ENCODE peak calls at places on chromosome 15, in seven cellular contexts. U is spleen, S is nephron progenitor cell, H is keratinocyte, F is progenitor cell of endocrine pancreas, N is AG09309, E is fibroblast of pulmonary artery. V is an unnamed sample.

GRCh38 chr15:35751421-35752133 is 205.6 kb upstream of the DPH6 start:
- DNase-seq in U (no peak), S (peak; percentile 85), H (no peak), F (peak; percentile 58), N (peak; percentile 28), E (peak; percentile 88), V (peak; percentile 40)

GRCh38 chr15:99108993-99109392 is 4.1 kb downstream of the SYNM start:
- DNase-seq in U (no peak), S (no peak), H (no peak), F (no peak), N (no peak), E (no peak), V (no peak)

GRCh38 chr15:45307230-45307924 is 55.3 kb downstream of the SLC28A2 start:
- DNase-seq in U (no peak), S (no peak), H (no peak), F (no peak), N (peak; percentile 27), E (peak; percentile 67), V (no peak)

GRCh38 chr15:80823995-80824394 is 44.8 kb downstream of the CEMIP start:
- DNase-seq in U (no peak), S (no peak), H (no peak), F (no peak), N (no peak), E (no peak), V (no peak)

GRCh38 chr15:55007561-55007960 is 189.2 kb downstream of the RSL24D1 start:
- DNase-seq in U (no peak), S (no peak), H (no peak), F (no peak), N (no peak), E (no peak), V (no peak)

GRCh38 chr15:31069360-31070000 is 32.0 kb downstream of the TRPM1 start:
- DNase-seq in U (no peak), S (no peak), H (no peak), F (no peak), N (peak; percentile 59), E (peak; percentile 28), V (no peak)

GRCh38 chr15:71830981-71831380 is 20.6 kb downstream of the NR2E3 start:
- DNase-seq in U (no peak), S (no peak), H (no peak), F (no peak), N (no peak), E (no peak), V (no peak)

GRCh38 chr15:41730543-41730942 is 43.7 kb upstream of the MAPKBP1 start:
- DNase-seq in U (no peak), S (no peak), H (no peak), F (no peak), N (no peak), E (no peak), V (peak; percentile 62)

GRCh38 chr15:38069506-38069905 is 135.1 kb downstream of the TMCO5A start:
- DNase-seq in U (no peak), S (no peak), H (peak; percentile 71), F (no peak), N (no peak), E (peak; percentile 84), V (no peak)

GRCh38 chr15:98964461-98965454 is 42.8 kb downstream of the PGPEP1L start:
- DNase-seq in U (no peak), S (no peak), H (no peak), F (no peak), N (no peak), E (no peak), V (no peak)

GRCh38 chr15:72338617-72339321 is 18.8 kb upstream of the CELF6 start:
- DNase-seq in U (no peak), S (no peak), H (no peak), F (no peak), N (peak; percentile 99), E (peak; percentile 98), V (peak; percentile 38)

GRCh38 chr15:67144609-67145306 is 79.4 kb downstream of the SMAD3 start:
- DNase-seq in U (no peak), S (no peak), H (no peak), F (no peak), N (peak; percentile 91), E (peak; percentile 93), V (peak; percentile 74)

GRCh38 chr15:38624248-38625214 is 59.9 kb upstream of the RASGRP1 start:
- DNase-seq in U (no peak), S (no peak), H (no peak), F (no peak), N (no peak), E (no peak), V (no peak)

GRCh38 chr15:29554531-29554930 is 267.7 kb downstream of the TJP1 start:
- DNase-seq in U (no peak), S (no peak), H (no peak), F (no peak), N (no peak), E (no peak), V (no peak)

GRCh38 chr15:85793641-85794597 is 806 bp downstream of the KLHL25 start:
- DNase-seq in U (peak; percentile 90), S (peak; percentile 56), H (no peak), F (peak; percentile 34), N (no peak), E (peak; percentile 42), V (peak; percentile 10)

GRCh38 chr15:86489992-86490391 is 410.3 kb downstream of the AGBL1 start:
- DNase-seq in U (no peak), S (no peak), H (no peak), F (no peak), N (no peak), E (no peak), V (no peak)

GRCh38 chr15:39581501-39582285 is 814 bp downstream of the THBS1 start:
- DNase-seq in U (peak; percentile 77), S (peak; percentile 54), H (peak; percentile 86), F (peak; percentile 27), N (peak; percentile 75), E (peak; percentile 71), V (no peak)

GRCh38 chr15:25899870-25900269 is 36.7 kb upstream of the ATP10A start:
- DNase-seq in U (no peak), S (no peak), H (no peak), F (no peak), N (no peak), E (no peak), V (no peak)

GRCh38 chr15:39028069-39028468 is 463.5 kb upstream of the RASGRP1 start:
- DNase-seq in U (no peak), S (no peak), H (no peak), F (no peak), N (no peak), E (peak; percentile 48), V (no peak)

GRCh38 chr15:47288794-47289193 is 428.5 kb upstream of the SEMA6D start:
- DNase-seq in U (no peak), S (no peak), H (no peak), F (no peak), N (no peak), E (no peak), V (no peak)

DNA sequence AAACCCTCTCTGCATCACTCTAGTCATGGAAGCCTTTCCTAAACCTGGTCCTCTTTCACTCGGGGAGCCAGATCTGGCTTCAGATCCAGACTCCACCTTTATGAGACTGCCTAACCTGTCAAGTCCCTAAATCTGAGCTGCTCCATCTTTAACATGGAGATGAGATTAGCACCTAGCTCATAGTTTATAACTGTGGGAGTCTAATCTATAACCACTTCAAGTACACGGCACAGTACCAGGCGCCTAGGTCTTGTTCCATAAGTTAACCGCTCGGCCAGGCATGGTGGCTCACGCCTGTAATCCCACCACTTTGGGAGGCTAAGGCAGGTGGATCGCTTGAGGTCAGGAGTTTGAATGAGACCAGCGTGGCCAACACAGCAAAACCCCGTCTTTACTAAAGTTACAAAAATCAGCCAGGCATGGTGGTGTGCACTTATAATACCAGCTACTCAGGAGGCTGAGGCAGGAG is 30.3 kb downstream of the TPM1 start:
- DNase-seq in U (no peak), S (no peak), H (no peak), F (no peak), N (no peak), E (no peak), V (no peak)
- TF ChIP-seq CTCF in U (no peak), S (no peak), H (no peak), F (no peak), N (no peak), E (no peak), V (no peak)

GRCh38 chr15:68631621-68632051 is 52.8 kb downstream of the CORO2B start:
- DNase-seq in U (peak; percentile 85), S (no peak), H (no peak), F (no peak), N (no peak), E (no peak), V (no peak)

GRCh38 chr15:68632101-68632500 is 53.3 kb downstream of the CORO2B start:
- DNase-seq in U (no peak), S (no peak), H (no peak), F (no peak), N (no peak), E (no peak), V (no peak)

GRCh38 chr15:68630205-68630555 is 51.4 kb downstream of the CORO2B start:
- DNase-seq in U (peak; percentile 54), S (no peak), H (no peak), F (no peak), N (no peak), E (no peak), V (no peak)

GRCh38 chr15:68629519-68630204 is 50.9 kb downstream of the CORO2B start:
- DNase-seq in U (no peak), S (no peak), H (no peak), F (no peak), N (no peak), E (no peak), V (no peak)

GRCh38 chr15:68630836-68631235 is 52.0 kb downstream of the CORO2B start:
- DNase-seq in U (peak; percentile 64), S (no peak), H (no peak), F (no peak), N (no peak), E (no peak), V (no peak)
- TF ChIP-seq CTCF in U (no peak), S (no peak), H (no peak), F (no peak), N (peak; percentile 5), E (peak; percentile 9), V (no peak)

GRCh38 chr15:95888762-95889161 is 441.7 kb upstream of the NR2F2 start:
- DNase-seq in U (no peak), S (no peak), H (no peak), F (no peak), N (no peak), E (no peak), V (no peak)
- TF ChIP-seq CTCF in U (no peak), S (no peak), H (no peak), F (no peak), N (no peak), E (no peak), V (no peak)

GRCh38 chr15:60590935-60591490 is 112.1 kb upstream of the ICE2 start:
- DNase-seq in U (peak; percentile 84), S (peak; percentile 68), H (no peak), F (peak; percentile 36), N (no peak), E (peak; percentile 36), V (no peak)

GRCh38 chr15:60591491-60592385 is 112.8 kb upstream of the ICE2 start:
- DNase-seq in U (peak; percentile 85), S (peak; percentile 62), H (no peak), F (peak; percentile 59), N (no peak), E (no peak), V (no peak)

GRCh38 chr15:60594071-60594470 is 115.1 kb upstream of the ICE2 start:
- DNase-seq in U (no peak), S (no peak), H (no peak), F (no peak), N (no peak), E (no peak), V (no peak)

GRCh38 chr15:60589728-60590127 is 110.8 kb upstream of the ICE2 start:
- DNase-seq in U (no peak), S (no peak), H (no peak), F (no peak), N (peak; percentile 46), E (no peak), V (no peak)

GRCh38 chr15:60592386-60593339 is 113.7 kb upstream of the ICE2 start:
- DNase-seq in U (peak; percentile 96), S (peak; percentile 88), H (no peak), F (peak; percentile 66), N (no peak), E (peak; percentile 62), V (no peak)
- TF ChIP-seq CTCF in U (peak; percentile 16), S (no peak), H (peak; percentile 32), F (peak; percentile 48), N (peak; percentile 17), E (no peak), V (no peak)

V was measured in HL-60.